ENCODE peak calls at places on chromosomes 11 and 22, in four cellular contexts. K is WTC11, D is K562, U is HepG2. L is an unnamed sample.
A peak's percentile ranks its signal among the peaks of the same experiment; 100 is the strongest.

GRCh38 chr11:8061555-8062428 is 19.2 kb upstream of the TUB start:
- DNase-seq in U (no peak), D (no peak), K (no peak), L (no peak)

GRCh38 chr22:24830205-24830979 is 24.4 kb downstream of the SGSM1 start:
- DNase-seq in D (no peak), K (no peak), U (no peak), L (peak; percentile 48)

GRCh38 chr11:26473216-26474194 is 98.6 kb downstream of the MUC15 start:
- DNase-seq in U (no peak), K (no peak), D (no peak), L (no peak)

GRCh38 chr11:117535201-117535869 is 207.7 kb downstream of the CEP164 start:
- DNase-seq in K (no peak), D (no peak), U (no peak), L (peak; percentile 70)

GRCh38 chr11:1693327-1694063 is 3.5 kb upstream of the KRTAP5-6 start:
- DNase-seq in K (peak; percentile 92), U (peak; percentile 50), D (peak; percentile 88), L (peak; percentile 98)

GRCh38 chr22:44711236-44711560 is 9.2 kb downstream of the PRR5 start:
- DNase-seq in D (no peak), U (no peak), K (no peak), L (no peak)

GRCh38 chr11:88338223-88338661 is 706 bp upstream of the CTSC start:
- DNase-seq in U (peak; percentile 77), K (no peak), D (peak; percentile 31), L (peak; percentile 35)

GRCh38 chr11:33916736-33917135 is 24.9 kb upstream of the LMO2 start:
- DNase-seq in D (no peak), K (no peak), U (no peak), L (no peak)

GRCh38 chr11:8366316-8366715 is 102.6 kb upstream of the LMO1 start:
- DNase-seq in U (no peak), D (no peak), K (no peak), L (no peak)

GRCh38 chr11:503179-503981 is 3.7 kb downstream of the RNH1 start:
- DNase-seq in K (no peak), D (peak; percentile 62), U (no peak), L (no peak)

GRCh38 chr11:95877288-95877687 is 46.6 kb downstream of the MTMR2 start:
- DNase-seq in U (no peak), D (no peak), K (no peak), L (no peak)

DNA sequence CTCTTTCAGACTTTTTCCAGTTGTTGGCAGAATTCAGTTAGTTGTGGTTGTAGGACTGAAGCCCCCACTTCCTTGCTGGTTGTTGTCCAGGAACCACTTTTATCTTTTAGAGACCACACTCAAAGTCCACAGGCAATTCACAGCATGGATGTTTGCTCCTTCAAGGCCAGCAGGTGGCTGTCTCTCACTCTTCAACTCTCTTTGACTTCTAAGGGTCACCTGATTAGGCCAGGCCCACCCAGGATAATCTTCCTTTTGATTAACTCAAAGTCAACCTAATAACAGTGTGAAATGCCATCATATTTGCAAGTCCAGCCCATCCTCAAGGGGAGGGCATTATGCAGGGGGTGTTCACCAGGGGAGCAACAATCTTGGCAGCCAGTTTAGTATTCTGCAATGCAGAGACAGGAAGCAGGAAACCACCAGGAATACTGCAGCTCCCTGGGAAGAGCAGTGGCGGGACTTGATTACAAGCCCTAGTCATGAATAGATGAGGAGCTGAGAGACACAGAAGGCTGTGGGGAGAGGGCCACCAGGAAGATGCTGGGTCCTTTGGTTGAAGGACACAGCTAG is 52.4 kb downstream of the LRRC74B start:
- DNase-seq in K (no peak), D (peak; percentile 76), U (no peak), L (no peak)
- TF ChIP-seq FOXJ3 in K (no peak), D (no peak), U (no peak), L (no peak)

GRCh38 chr11:9923280-9923679 is 259.4 kb downstream of the SWAP70 start:
- DNase-seq in K (no peak), D (no peak), U (no peak), L (no peak)
- TF ChIP-seq FOXJ3 in K (no peak), D (no peak), U (no peak), L (no peak)

DNA sequence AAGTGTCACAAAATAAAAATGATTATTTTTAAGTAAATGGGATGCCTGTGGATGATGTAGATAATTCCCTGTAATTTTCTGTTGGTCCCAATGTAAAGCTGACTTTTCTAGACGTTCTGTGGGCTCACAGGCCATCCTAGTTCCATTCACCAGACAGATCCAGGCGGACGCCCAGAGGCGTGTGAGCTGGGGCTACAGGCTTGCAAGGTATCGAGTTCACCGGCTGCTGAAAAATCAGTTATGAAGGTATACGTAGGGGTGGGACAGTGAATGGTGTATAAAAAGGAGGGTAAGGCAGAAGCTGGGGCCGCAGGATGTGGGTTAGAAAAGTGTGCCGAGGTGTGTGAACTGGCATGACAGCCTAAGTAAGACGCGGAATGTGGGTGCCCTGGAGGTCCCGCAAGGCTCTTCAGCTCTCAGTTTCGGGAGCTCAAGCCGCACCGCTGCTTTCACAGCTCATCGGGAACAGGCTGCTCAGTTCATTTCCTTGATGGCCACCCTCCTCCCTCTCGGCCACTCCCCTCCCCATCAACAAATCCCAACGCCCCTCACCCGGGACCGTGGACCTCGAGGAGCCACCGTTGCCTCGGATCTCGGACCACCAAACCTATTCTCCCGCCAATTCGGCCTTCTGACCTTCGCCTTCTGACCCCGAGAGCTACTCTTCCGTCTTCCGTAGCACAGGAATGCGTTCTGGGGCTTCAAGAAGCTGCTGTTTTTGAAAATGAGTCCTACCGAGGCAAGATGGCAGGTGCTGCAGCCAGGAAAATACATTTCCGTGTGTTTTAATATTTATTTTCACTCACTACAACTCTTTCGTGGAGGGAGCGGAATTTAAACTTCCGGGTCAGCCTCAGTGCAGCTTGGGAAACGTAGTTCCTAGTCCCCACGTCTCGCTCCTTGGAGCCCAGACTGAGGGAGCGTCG is at the start of gene XNDC1N:
- DNase-seq in D (peak; percentile 80), K (peak; percentile 55), U (peak; percentile 89), L (peak; percentile 82)
- TF ChIP-seq FOXJ3 in D (no peak), K (no peak), U (no peak), L (no peak)

GRCh38 chr22:20221421-20222340 is 46.4 kb downstream of the RTN4R start:
- DNase-seq in D (no peak), U (no peak), K (no peak), L (no peak)
- TF ChIP-seq FOXJ3 in D (no peak), U (no peak), K (no peak), L (no peak)

GRCh38 chr11:12217879-12218278 is 107.5 kb downstream of the MICAL2 start:
- DNase-seq in D (no peak), K (no peak), U (no peak), L (no peak)

GRCh38 chr11:12216100-12216499 is 105.7 kb downstream of the MICAL2 start:
- DNase-seq in K (no peak), U (no peak), D (no peak), L (no peak)

GRCh38 chr11:12215192-12215591 is 104.8 kb downstream of the MICAL2 start:
- DNase-seq in K (no peak), D (no peak), U (no peak), L (no peak)

GRCh38 chr11:12214751-12215150 is 104.4 kb downstream of the MICAL2 start:
- DNase-seq in D (no peak), K (no peak), U (no peak), L (no peak)

DNA sequence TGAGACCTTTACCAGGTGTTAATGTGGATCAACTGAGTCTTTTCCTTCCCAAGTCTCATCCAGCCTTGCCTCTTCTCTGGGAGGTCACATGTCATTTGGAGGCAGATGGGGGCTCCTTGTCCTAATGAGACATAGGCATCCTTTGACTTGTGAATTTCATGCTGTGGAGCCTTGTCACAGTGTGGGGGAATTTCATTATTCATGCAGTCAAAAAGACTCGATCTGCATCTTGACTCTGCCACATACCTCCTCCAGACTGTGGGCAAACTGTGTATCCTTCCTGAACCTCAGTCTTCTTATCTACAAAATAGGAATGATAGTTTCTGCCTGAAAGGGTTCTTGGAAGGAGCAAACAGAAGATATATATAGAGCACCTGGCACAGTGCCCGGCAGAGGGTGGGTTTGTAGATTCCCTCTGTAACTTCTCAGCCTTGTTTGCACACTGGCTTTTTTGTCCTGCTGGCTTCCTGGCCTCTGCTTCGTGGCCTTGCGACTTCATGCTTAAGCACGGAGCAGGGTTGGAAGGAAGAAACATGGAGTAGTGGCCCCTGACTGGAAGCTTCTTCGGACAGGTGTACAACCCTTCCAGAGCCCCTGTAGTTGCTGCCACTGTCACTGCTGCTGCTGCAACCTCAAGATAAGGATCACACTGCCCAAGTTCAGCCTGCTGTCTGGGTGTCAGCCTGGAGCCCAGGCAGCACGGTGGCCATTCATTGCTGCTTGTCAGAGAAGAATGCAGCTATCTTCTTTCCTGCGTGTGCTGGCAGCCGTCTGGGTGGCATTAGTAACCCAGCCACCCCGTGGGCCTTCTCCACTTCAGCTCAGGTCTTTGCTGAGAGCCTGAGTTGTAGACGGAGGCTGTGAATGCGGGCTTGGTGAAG is 106.4 kb downstream of the MICAL2 start:
- DNase-seq in K (no peak), D (no peak), U (no peak), L (peak; percentile 72)
- TF ChIP-seq FOXJ3 in K (no peak), D (no peak), U (no peak), L (no peak)

L was measured in SK-N-SH.